ENCODE peak calls at places on chromosome 11, in nine cellular contexts. L is GM23338, E is left ventricle myocardium inferior, K is heart right ventricle, Q is HCT116, U is thoracic aorta, X is upper lobe of right lung, T is fibroblast of the aortic adventitia, H is MM.1S. I is an unnamed sample.

GRCh38 chr11:96052921-96053631 is 129.2 kb upstream of the MTMR2 start:
- DNase-seq in L (no peak), E (no peak), K (peak; percentile 34), Q (no peak), U (no peak), X (no peak), T (peak; percentile 64), H (no peak), I (no peak)

GRCh38 chr11:73312806-73313403 is 4.8 kb downstream of the ARHGEF17 start:
- DNase-seq in L (no peak), E (no peak), K (no peak), Q (no peak), U (no peak), X (no peak), T (no peak), H (no peak), I (no peak)

GRCh38 chr11:32176223-32176811 is 85.4 kb downstream of the RCN1 start:
- DNase-seq in L (peak; percentile 88), E (peak; percentile 46), K (peak; percentile 82), Q (peak; percentile 90), U (peak; percentile 16), X (no peak), T (peak; percentile 86), H (peak; percentile 71), I (peak; percentile 77)

GRCh38 chr11:63643205-63643604 is 28.0 kb downstream of the ATL3 start:
- DNase-seq in L (no peak), E (no peak), K (no peak), Q (no peak), U (no peak), X (no peak), T (no peak), H (no peak), I (no peak)

GRCh38 chr11:126165366-126166156 is 45.9 kb downstream of the RPUSD4 start:
- DNase-seq in L (no peak), E (peak; percentile 1), K (no peak), Q (no peak), U (no peak), X (no peak), T (no peak), H (no peak), I (no peak)

GRCh38 chr11:44608654-44609027 is 43.2 kb downstream of the CD82 start:
- DNase-seq in L (no peak), E (no peak), K (no peak), Q (no peak), U (no peak), X (no peak), T (no peak), H (no peak), I (no peak)

GRCh38 chr11:35088676-35089075 is 50.3 kb upstream of the CD44 start:
- DNase-seq in L (no peak), E (no peak), K (no peak), Q (no peak), U (no peak), X (no peak), T (peak; percentile 40), H (no peak), I (no peak)

GRCh38 chr11:115333106-115333505 is 171.1 kb downstream of the CADM1 start:
- DNase-seq in L (peak; percentile 21), E (no peak), K (no peak), Q (no peak), U (no peak), X (no peak), T (no peak), H (no peak), I (no peak)

GRCh38 chr11:42536961-42537360 is 774.8 kb upstream of the API5 start:
- DNase-seq in L (no peak), E (no peak), K (no peak), Q (no peak), U (no peak), X (no peak), T (no peak), H (no peak), I (no peak)

GRCh38 chr11:87423161-87423560 is 385.4 kb downstream of the TMEM135 start:
- DNase-seq in L (no peak), E (no peak), K (no peak), Q (no peak), U (no peak), X (no peak), T (no peak), H (no peak), I (no peak)

GRCh38 chr11:37449146-37449545 is 851.1 kb upstream of the RAG2 start:
- DNase-seq in L (peak; percentile 30), E (no peak), K (no peak), Q (no peak), U (no peak), X (no peak), T (peak; percentile 85), H (peak; percentile 48), I (no peak)

GRCh38 chr11:45148276-45148675 is 1.8 kb downstream of the PRDM11 start:
- DNase-seq in L (no peak), E (no peak), K (peak; percentile 2), Q (no peak), U (no peak), X (no peak), T (no peak), H (no peak), I (no peak)

GRCh38 chr11:122808494-122808893 is 29.8 kb upstream of the CRTAM start:
- DNase-seq in L (no peak), E (peak; percentile 17), K (peak; percentile 56), Q (no peak), U (no peak), X (no peak), T (peak; percentile 38), H (no peak), I (peak; percentile 60)

GRCh38 chr11:120236169-120237107 is 3.5 kb upstream of the POU2F3 start:
- DNase-seq in L (peak; percentile 40), E (no peak), K (no peak), Q (peak; percentile 37), U (no peak), X (no peak), T (peak; percentile 11), H (no peak), I (no peak)

GRCh38 chr11:81869337-81870065 is 864.2 kb downstream of the FAM181B start:
- DNase-seq in L (no peak), E (no peak), K (no peak), Q (no peak), U (no peak), X (no peak), T (no peak), H (peak; percentile 98), I (peak; percentile 22)

GRCh38 chr11:65419773-65420481 is 2.7 kb upstream of the NEAT1 start:
- DNase-seq in L (peak; percentile 79), E (peak; percentile 94), K (peak; percentile 94), Q (peak; percentile 77), U (peak; percentile 84), X (peak; percentile 95), T (peak; percentile 97), H (peak; percentile 95), I (peak; percentile 31)

GRCh38 chr11:131186629-131187075 is 183.8 kb upstream of the NTM start:
- DNase-seq in L (peak; percentile 51), E (no peak), K (no peak), Q (no peak), U (no peak), X (no peak), T (no peak), H (peak; percentile 41), I (peak; percentile 78)

GRCh38 chr11:27679136-27680015 is 20.9 kb downstream of the BDNF start:
- DNase-seq in L (no peak), E (no peak), K (no peak), Q (no peak), U (no peak), X (no peak), T (no peak), H (peak; percentile 79), I (no peak)

GRCh38 chr11:14012836-14013235 is 50.3 kb downstream of the SPON1 start:
- DNase-seq in L (no peak), E (no peak), K (no peak), Q (no peak), U (no peak), X (no peak), T (peak; percentile 27), H (no peak), I (no peak)

DNA sequence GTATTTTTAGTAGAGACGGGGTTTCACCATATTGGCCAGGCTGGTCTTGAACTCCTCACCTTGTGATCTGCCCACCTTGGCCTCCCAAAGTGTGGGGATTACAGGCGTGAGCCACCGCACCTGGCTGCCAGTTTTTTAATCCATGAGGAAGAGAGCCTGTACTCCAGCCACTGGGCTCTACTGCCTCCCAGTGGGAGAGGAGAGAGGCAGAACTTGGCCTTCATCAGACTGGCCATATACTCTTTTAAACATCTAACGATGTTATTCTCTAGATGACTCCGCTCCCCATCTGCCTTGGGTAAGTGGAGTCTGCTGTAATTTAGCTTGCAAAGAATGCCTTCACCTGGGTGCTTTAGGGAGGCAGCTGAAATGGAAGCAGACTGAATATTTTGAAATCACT is 34.6 kb downstream of the SLC6A5 start:
- DNase-seq in L (peak; percentile 47), E (no peak), K (no peak), Q (peak; percentile 4), U (no peak), X (no peak), T (no peak), H (no peak), I (no peak)
- TF ChIP-seq CTCF in L (peak; percentile 64), E (peak; percentile 10), K (no peak), Q (peak; percentile 35), U (no peak), X (no peak), T (no peak), H (peak; percentile 9), I (no peak)

GRCh38 chr11:90556026-90556425 is 333.2 kb upstream of the CHORDC1 start:
- DNase-seq in L (no peak), E (no peak), K (no peak), Q (no peak), U (no peak), X (no peak), T (no peak), H (no peak), I (no peak)
- TF ChIP-seq CTCF in L (no peak), E (no peak), K (no peak), Q (no peak), U (no peak), X (no peak), T (no peak), H (no peak), I (no peak)

DNA sequence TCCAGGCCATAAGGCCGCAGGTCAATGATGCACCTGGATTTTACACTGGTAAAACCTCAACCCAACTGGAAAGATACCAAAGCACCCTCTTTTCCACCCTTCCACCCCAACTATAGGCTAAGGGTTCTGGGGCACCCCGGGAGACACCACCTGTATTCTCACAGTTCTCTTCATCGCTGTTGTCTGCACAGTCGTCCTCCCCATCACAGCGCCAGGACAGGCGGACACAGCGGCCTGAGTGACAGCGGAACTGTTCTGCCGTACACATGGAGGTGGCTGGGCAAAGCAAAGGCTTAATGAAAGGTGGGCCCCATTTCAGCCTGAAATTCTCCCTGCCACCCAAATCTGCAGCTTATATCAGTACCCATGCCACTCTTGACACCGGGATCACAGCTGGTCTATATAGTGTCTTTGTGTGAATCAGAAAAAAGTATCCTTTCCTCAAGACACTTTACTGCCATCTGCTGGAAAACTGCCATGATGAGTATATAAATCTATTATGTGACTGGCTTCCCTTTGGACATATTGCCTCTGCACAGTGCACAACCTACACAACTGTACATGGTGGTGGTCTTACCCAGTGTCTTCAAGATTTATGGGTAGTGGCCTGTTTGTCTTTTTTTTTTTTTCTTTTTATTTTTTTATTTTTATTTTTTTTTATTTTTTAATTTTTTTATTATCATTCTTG is 21.5 kb downstream of the LRP4 start:
- DNase-seq in L (peak; percentile 44), E (no peak), K (no peak), Q (peak; percentile 12), U (no peak), X (no peak), T (no peak), H (peak; percentile 50), I (peak; percentile 65)
- TF ChIP-seq CTCF in L (peak; percentile 47), E (peak; percentile 24), K (peak; percentile 29), Q (peak; percentile 43), U (no peak), X (peak; percentile 5), T (no peak), H (peak; percentile 42), I (peak; percentile 16)

GRCh38 chr11:12050470-12050891 is 42.1 kb upstream of the DKK3 start:
- DNase-seq in L (peak; percentile 17), E (no peak), K (no peak), Q (no peak), U (no peak), X (no peak), T (no peak), H (no peak), I (no peak)
- TF ChIP-seq CTCF in L (no peak), E (no peak), K (no peak), Q (no peak), U (no peak), X (no peak), T (no peak), H (no peak), I (no peak)

I was measured in GM13976.